ENCODE peak calls at places on chromosomes 12 and 14, in six cellular contexts. U is lung, S is fibroblast of mammary gland, Q is tibial artery, N is GM20000, H is right lobe of liver. K is an unnamed sample.

GRCh38 chr12:85155791-85156190 is 119.6 kb downstream of the LRRIQ1 start:
- DNase-seq in U (no peak), S (peak), Q (no peak), N (no peak), H (no peak), K (no peak)

GRCh38 chr12:50132505-50133135 is 20.6 kb downstream of the COX14 start:
- DNase-seq in U (no peak), S (peak), Q (no peak), N (peak), H (no peak), K (no peak)

GRCh38 chr14:23409966-23410635 is 2.0 kb upstream of the MYH6 start:
- DNase-seq in U (no peak), S (no peak), Q (no peak), N (no peak), H (no peak), K (no peak)

GRCh38 chr12:113043240-113043639 is 13.3 kb upstream of the DTX1 start:
- DNase-seq in U (no peak), S (no peak), Q (no peak), N (no peak), H (no peak), K (no peak)

GRCh38 chr12:94498073-94498472 is 38.4 kb upstream of the CEP83 start:
- DNase-seq in U (no peak), S (no peak), Q (no peak), N (no peak), H (no peak), K (no peak)

GRCh38 chr12:109451400-109451799 is 25.7 kb downstream of the KCTD10 start:
- DNase-seq in U (no peak), S (no peak), Q (no peak), N (no peak), H (no peak), K (no peak)

GRCh38 chr14:93909429-93910128 is 17.6 kb upstream of the FAM181A start:
- DNase-seq in U (no peak), S (no peak), Q (no peak), N (no peak), H (no peak), K (no peak)

GRCh38 chr12:19236656-19237055 is 107.1 kb downstream of the PLEKHA5 start:
- DNase-seq in U (no peak), S (peak), Q (no peak), N (no peak), H (no peak), K (no peak)

GRCh38 chr12:92297932-92298681 is 152.5 kb upstream of the BTG1 start:
- DNase-seq in U (no peak), S (peak), Q (peak), N (peak), H (no peak), K (no peak)

GRCh38 chr14:55699131-55700057 is 119.4 kb downstream of the KTN1 start:
- DNase-seq in U (no peak), S (peak), Q (no peak), N (no peak), H (no peak), K (no peak)

GRCh38 chr14:105176513-105176912 is 4.6 kb downstream of the NUDT14 start:
- DNase-seq in U (no peak), S (no peak), Q (no peak), N (no peak), H (no peak), K (no peak)

GRCh38 chr14:105177082-105177481 is 4.0 kb downstream of the NUDT14 start:
- DNase-seq in U (no peak), S (no peak), Q (no peak), N (no peak), H (no peak), K (no peak)

GRCh38 chr14:105172476-105172875 is 3.9 kb upstream of the JAG2 start:
- DNase-seq in U (no peak), S (no peak), Q (no peak), N (no peak), H (no peak), K (no peak)

GRCh38 chr14:105173145-105173544 is 4.6 kb upstream of the JAG2 start:
- DNase-seq in U (no peak), S (no peak), Q (no peak), N (no peak), H (no peak), K (no peak)

DNA sequence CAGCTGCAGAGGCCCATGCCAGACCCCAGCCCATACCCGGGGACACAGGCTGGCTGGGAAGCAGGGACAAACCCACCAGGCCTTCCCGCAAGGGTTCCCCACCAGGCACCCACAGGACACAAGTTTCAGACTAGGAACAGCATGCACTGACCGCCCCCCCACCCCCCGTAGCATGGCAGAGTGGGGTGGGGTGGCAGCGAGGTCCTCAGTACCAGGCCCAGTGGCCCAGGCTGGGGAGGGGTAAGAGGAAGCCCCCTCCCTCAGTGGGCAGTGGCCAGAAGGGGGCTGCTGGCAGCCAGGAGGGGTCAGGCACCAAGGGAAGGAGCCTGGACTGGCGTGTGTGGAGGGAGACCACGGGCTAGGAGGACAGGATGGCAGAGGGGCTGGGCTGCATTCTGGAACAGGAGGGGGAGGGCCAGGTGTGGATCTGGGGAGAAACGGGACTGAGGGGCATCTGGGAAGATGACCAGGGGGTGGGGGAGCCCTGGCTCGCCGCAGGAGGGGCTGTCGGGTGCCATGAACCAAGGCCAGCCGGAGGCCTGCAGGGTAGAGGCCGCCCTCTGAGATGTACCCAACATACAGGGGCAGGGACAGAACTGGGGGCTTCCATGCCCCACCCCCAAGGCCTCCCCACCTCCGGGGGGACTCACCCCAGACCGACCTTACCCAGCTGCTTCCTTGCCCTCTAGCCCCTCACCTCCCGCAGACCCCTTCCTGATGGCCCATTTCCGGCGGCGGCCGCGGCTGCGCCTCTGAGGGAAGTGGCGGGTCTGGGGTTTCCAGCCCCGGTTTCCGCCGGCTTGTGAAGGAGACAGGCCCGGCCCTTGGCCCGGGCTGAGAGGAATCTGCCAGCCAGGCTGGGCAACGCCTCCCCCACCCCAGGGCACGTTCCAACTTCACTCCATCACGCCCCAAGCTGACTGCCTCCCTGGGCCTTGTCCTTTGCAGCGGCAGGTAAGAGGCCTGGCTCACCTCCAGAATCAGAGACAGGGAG is 5.6 kb upstream of the JAG2 start:
- DNase-seq in U (no peak), S (no peak), Q (no peak), N (no peak), H (no peak), K (no peak)
- TF ChIP-seq CTCF in U (no peak), S (no peak), Q (no peak), N (no peak), H (no peak), K (no peak)

GRCh38 chr14:103105580-103106168 is 11.1 kb downstream of the EXOC3L4 start:
- DNase-seq in U (no peak), S (no peak), Q (no peak), N (peak), H (no peak), K (no peak)
- TF ChIP-seq CTCF in U (no peak), S (no peak), Q (no peak), N (peak), H (no peak), K (no peak)

GRCh38 chr14:52551205-52551604 is 1.1 kb downstream of the TXNDC16 start:
- DNase-seq in U (no peak), S (no peak), Q (no peak), N (no peak), H (no peak), K (no peak)

GRCh38 chr14:52553002-52553670 is 500 bp downstream of the GPR137C start:
- DNase-seq in U (no peak), S (peak), Q (peak), N (peak), H (peak), K (peak)

GRCh38 chr14:52553671-52554575 is 1.3 kb downstream of the GPR137C start:
- DNase-seq in U (peak), S (peak), Q (peak), N (peak), H (peak), K (peak)

GRCh38 chr14:52551696-52552062 is 626 bp downstream of the TXNDC16 start:
- DNase-seq in U (no peak), S (peak), Q (no peak), N (peak), H (no peak), K (no peak)

DNA sequence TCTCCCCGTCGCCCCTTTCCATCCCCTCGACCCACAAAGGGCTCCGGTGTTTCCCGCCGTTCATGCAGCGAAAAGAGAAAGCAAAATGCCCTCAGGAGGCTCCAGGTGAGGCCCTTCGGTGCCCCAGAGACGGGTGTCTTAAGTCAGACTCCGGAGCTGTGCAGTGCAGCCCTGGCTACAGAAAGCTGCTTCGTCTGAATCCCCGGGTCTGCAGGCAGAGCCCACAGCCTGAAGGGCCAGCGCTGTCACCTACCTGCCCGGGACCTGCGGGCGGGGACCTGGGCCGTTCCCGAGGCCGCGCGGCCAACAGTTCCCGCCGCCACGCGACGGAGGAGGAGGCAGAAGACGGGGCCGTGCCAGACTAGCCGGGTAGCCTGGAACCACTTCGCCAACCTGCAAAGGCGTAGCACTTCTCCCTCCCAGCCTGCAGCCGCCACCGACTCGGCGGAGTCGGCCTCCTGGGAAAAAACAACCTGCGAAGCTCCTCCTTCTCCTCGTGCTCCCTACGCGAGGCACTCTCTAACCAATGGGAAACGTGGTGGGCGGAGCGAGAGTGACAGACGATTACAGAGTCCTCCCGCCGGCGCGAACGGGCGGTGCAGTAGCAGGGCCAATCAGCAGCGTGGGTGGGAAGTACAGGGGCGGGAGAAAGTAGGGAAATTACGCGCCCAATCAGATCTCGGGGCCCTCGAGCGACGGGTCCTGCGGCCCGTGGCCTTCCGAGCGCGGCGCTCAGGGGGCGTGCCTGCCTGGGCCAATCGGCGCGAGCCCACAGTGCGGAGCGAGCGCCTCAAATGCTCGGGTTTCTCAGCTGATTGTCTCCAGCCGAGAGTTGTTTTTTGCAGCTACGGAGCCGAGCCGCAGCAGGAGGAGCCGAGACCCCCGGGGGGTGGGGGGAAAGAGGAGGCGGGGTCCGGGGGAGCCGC is at the start of the genes GPR137C and TXNDC16:
- DNase-seq in U (peak), S (peak), Q (peak), N (peak), H (peak), K (peak)
- TF ChIP-seq CTCF in U (no peak), S (no peak), Q (no peak), N (no peak), H (no peak), K (no peak)

GRCh38 chr14:43894534-43894933 is 612.5 kb downstream of the FSCB start:
- DNase-seq in U (no peak), S (peak), Q (no peak), N (no peak), H (no peak), K (no peak)

GRCh38 chr14:43900173-43900655 is 606.9 kb downstream of the FSCB start:
- DNase-seq in U (no peak), S (no peak), Q (no peak), N (no peak), H (no peak), K (no peak)

GRCh38 chr14:43901950-43902349 is 605.1 kb downstream of the FSCB start:
- DNase-seq in U (no peak), S (no peak), Q (no peak), N (no peak), H (no peak), K (no peak)

GRCh38 chr14:43896044-43896443 is 611.0 kb downstream of the FSCB start:
- DNase-seq in U (no peak), S (no peak), Q (no peak), N (no peak), H (no peak), K (no peak)

DNA sequence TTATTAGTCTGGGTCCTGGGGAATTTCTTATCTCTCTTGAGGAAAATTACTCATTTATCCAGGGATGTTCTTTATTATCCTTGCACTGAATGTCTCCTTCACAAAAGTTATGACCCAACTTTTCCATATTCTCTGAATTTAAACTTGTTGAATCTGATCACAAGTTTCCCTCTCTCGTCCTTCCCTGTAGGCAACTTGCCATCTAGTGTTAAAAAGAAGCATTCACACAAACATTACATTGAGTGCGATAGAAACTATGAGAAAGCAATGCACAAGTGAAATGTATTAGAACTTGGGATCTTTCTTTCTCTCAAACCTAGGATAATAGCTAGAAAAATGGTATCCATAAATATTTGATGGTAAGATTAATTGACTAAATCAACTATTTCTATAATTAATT is 608.4 kb downstream of the FSCB start:
- DNase-seq in U (no peak), S (no peak), Q (no peak), N (no peak), H (no peak), K (no peak)
- TF ChIP-seq CTCF in U (no peak), S (no peak), Q (no peak), N (no peak), H (no peak), K (no peak)

DNA sequence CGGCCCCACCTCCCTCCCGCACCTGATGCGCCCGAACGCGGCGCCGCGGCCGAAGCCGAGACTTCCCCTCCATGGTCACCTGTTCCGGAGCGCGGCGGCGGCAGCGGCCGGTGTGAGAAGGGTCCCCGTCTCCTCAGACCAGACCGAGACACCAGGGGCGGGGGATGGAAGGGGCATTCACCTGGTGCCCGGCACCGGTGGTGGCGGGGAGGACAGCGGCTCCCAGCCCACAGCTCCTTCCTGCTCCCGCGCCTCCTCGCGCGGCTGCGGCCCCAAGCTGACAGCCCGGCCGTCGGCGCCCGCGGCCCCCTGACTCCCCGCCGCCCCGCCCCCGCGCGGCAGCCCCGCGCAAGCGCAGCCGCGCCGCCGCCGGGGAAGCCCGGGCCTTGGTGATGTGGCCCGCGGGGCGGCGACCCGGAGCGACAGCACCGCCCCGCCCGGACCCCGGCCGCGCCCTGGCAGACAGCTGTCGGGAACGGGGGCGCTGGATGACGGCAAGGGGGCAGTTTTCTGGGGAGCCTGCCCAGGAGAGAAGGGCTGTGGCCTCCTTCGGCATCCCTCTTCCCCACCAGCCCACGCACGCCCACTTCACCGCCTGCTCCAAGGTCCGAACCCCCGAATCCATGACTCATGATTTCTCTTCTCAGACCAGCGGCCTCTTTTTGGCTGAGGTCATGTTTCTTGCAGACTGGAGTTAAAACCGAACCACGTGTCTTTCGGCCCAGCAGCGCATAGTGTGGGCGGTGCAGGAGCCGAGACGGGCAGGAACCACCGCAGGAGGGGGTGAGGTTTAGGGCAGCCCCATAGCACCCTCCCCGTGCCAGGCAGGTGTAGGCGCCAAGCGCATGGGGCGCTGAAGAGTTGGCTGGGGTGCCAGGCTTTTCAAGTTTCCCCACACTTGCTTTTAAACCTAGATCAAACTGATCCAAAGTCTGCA is at the start of gene SLC41A2:
- DNase-seq in U (peak), S (peak), Q (peak), N (peak), H (peak), K (peak)
- TF ChIP-seq CTCF in U (no peak), S (no peak), Q (peak), N (no peak), H (peak), K (no peak)

K was measured in endothelial cell.